ENCODE peak calls at places on chromosome 6, in four cellular contexts. X is H7, W is HTR-8/SVneo, H is activated gamma-delta T cell. G is an unnamed sample.
A peak's percentile ranks its signal among the peaks of the same experiment; 100 is the strongest.

GRCh38 chr6:30200551-30201281 is 12.5 kb downstream of the TRIM26 start:
- DNase-seq in H (no peak), X (no peak), W (no peak), G (no peak)

GRCh38 chr6:99614430-99615161 is 8.0 kb downstream of the PRDM13 start:
- DNase-seq in W (no peak), X (peak; percentile 81), H (peak; percentile 20), G (no peak)

GRCh38 chr6:37025621-37026466 is 20.4 kb downstream of the FGD2 start:
- DNase-seq in W (no peak), H (no peak), X (peak; percentile 26), G (no peak)

GRCh38 chr6:35359744-35360348 is 17.5 kb downstream of the PPARD start:
- DNase-seq in X (no peak), H (no peak), W (no peak), G (no peak)

GRCh38 chr6:159155679-159156078 is 13.5 kb upstream of the FNDC1 start:
- DNase-seq in W (no peak), X (no peak), H (no peak), G (no peak)

GRCh38 chr6:165718486-165718885 is 55.4 kb upstream of the PDE10A start:
- DNase-seq in H (no peak), X (no peak), W (no peak), G (no peak)

GRCh38 chr6:145904391-145904790 is 59.8 kb downstream of the SHPRH start:
- DNase-seq in H (no peak), W (no peak), X (no peak), G (no peak)

GRCh38 chr6:26318459-26319404 is 46.3 kb upstream of the BTN3A2 start:
- DNase-seq in W (no peak), H (no peak), X (no peak), G (no peak)

GRCh38 chr6:158789115-158789917 is 29.9 kb downstream of the EZR start:
- DNase-seq in W (no peak), H (no peak), X (no peak), G (peak; percentile 23)

GRCh38 chr6:45293306-45293705 is 34.8 kb upstream of the RUNX2 start:
- DNase-seq in W (no peak), X (no peak), H (no peak), G (peak; percentile 30)

G was measured in stimulated activated naive CD4-positive, alpha-beta T cell.